ENCODE peak calls at places on chromosomes 5 and 9, in nine cellular contexts. W is SW 1271; K is sciatic nerve; A is NB4; S is NCI-H1930; O is stimulated activated CD8-positive, alpha-beta memory T cell treated with anti-CD3 and anti-CD28 coated beads, Interleukin-15, amount 100 ng/mL, for 1 hour; T is ACHN; L is A673; B is Peyer's patch. E is an unnamed sample.

GRCh38 chr5:110844251-110844650 is 105.4 kb downstream of the SLC25A46 start:
- DNase-seq in T (no peak), S (no peak), W (no peak), A (no peak), K (no peak), B (no peak), O (no peak), L (no peak), E (no peak)

GRCh38 chr9:14563902-14564578 is 129.2 kb downstream of the ZDHHC21 start:
- DNase-seq in W (no peak), A (no peak), S (no peak), B (no peak), K (no peak), T (no peak), O (no peak), L (peak), E (no peak)

GRCh38 chr5:10932426-10932825 is 171.4 kb upstream of the DAP start:
- DNase-seq in K (no peak), B (no peak), T (no peak), L (no peak), W (no peak), O (no peak), A (no peak), S (no peak), E (no peak)

GRCh38 chr5:6338871-6339270 is 39.5 kb downstream of the MED10 start:
- DNase-seq in A (no peak), B (no peak), W (no peak), L (no peak), S (no peak), T (no peak), K (no peak), O (no peak), E (no peak)

GRCh38 chr9:36873247-36873875 is 160.7 kb downstream of the PAX5 start:
- DNase-seq in W (peak), L (peak), T (peak), A (peak), B (peak), S (peak), O (peak), K (peak), E (peak)

GRCh38 chr9:23492126-23493002 is 333.7 kb downstream of the ELAVL2 start:
- DNase-seq in S (peak), W (no peak), T (peak), K (no peak), O (no peak), B (no peak), A (peak), L (peak), E (peak)

GRCh38 chr5:43852276-43852675 is 249.3 kb downstream of the NNT start:
- DNase-seq in S (no peak), B (no peak), O (no peak), K (no peak), W (no peak), L (no peak), A (no peak), T (no peak), E (no peak)

GRCh38 chr5:90985341-90985740 is 397.8 kb downstream of the ARRDC3 start:
- DNase-seq in S (no peak), O (no peak), W (no peak), A (no peak), K (no peak), B (no peak), T (no peak), L (no peak), E (no peak)

GRCh38 chr9:122498883-122499288 is 11.7 kb upstream of the OR1J2 start:
- DNase-seq in B (no peak), S (no peak), A (peak), T (peak), K (no peak), O (no peak), W (peak), L (peak), E (peak)

GRCh38 chr5:123813937-123814624 is 302.1 kb downstream of the CSNK1G3 start:
- DNase-seq in S (peak), W (no peak), A (peak), O (no peak), K (no peak), T (no peak), L (peak), B (no peak), E (no peak)

GRCh38 chr5:129097498-129098296 is 3.1 kb downstream of the ISOC1 start:
- DNase-seq in O (no peak), L (no peak), B (no peak), K (no peak), A (peak), T (no peak), S (no peak), W (no peak), E (no peak)

GRCh38 chr5:176737001-176737745 is 73.2 kb upstream of the UNC5A start:
- DNase-seq in S (no peak), O (no peak), T (no peak), L (no peak), K (peak), W (no peak), B (peak), A (no peak), E (no peak)

GRCh38 chr9:14349818-14350333 is 35.9 kb upstream of the NFIB start:
- DNase-seq in B (no peak), K (no peak), W (no peak), L (no peak), S (no peak), T (no peak), O (no peak), A (no peak), E (no peak)

GRCh38 chr9:5671711-5672353 is 42.9 kb downstream of the RIC1 start:
- DNase-seq in W (no peak), A (no peak), K (no peak), L (no peak), S (no peak), O (no peak), T (no peak), B (no peak), E (no peak)

GRCh38 chr5:10528056-10528816 is 35.6 kb upstream of the ANKRD33B start:
- DNase-seq in L (no peak), K (no peak), W (no peak), S (no peak), B (no peak), O (no peak), T (no peak), A (peak), E (no peak)

GRCh38 chr5:179120951-179121666 is 60.9 kb downstream of the ZNF354C start:
- DNase-seq in K (no peak), W (no peak), L (no peak), T (no peak), O (no peak), A (no peak), S (no peak), B (no peak), E (no peak)

GRCh38 chr9:26904671-26905070 is 12.1 kb upstream of the CAAP1 start:
- DNase-seq in K (no peak), T (no peak), W (no peak), B (no peak), O (no peak), S (no peak), L (no peak), A (no peak), E (no peak)

GRCh38 chr5:173448856-173449255 is 120.6 kb upstream of the STC2 start:
- DNase-seq in S (no peak), B (no peak), T (no peak), A (no peak), L (no peak), W (no peak), K (no peak), O (no peak), E (no peak)

GRCh38 chr9:128892223-128892892 is 10.4 kb downstream of the LRRC8A start:
- DNase-seq in K (peak), S (no peak), T (no peak), B (peak), W (peak), A (peak), L (no peak), O (no peak), E (no peak)

GRCh38 chr9:71824242-71824641 is 55.9 kb upstream of the CEMIP2 start:
- DNase-seq in O (no peak), T (no peak), W (no peak), K (no peak), S (no peak), A (peak), L (no peak), B (no peak), E (no peak)

GRCh38 chr9:113185271-113185670 is 34.5 kb downstream of the SLC31A2 start:
- DNase-seq in A (no peak), K (no peak), T (no peak), B (no peak), S (no peak), L (no peak), O (no peak), W (no peak), E (no peak)

GRCh38 chr5:154194348-154195329 is 4.1 kb downstream of the GALNT10 start:
- DNase-seq in S (no peak), O (no peak), L (no peak), A (no peak), T (no peak), W (no peak), K (no peak), B (no peak), E (no peak)

GRCh38 chr5:103800728-103801127 is 238.1 kb upstream of the NUDT12 start:
- DNase-seq in S (no peak), A (no peak), W (no peak), B (no peak), K (no peak), L (no peak), O (no peak), T (no peak), E (no peak)

GRCh38 chr9:127449332-127449966 is 1.8 kb downstream of the RPL12 start:
- DNase-seq in O (no peak), B (peak), K (no peak), W (no peak), T (peak), A (peak), L (no peak), S (no peak), E (no peak)

GRCh38 chr5:119288364-119289047 is 67.3 kb upstream of the TNFAIP8 start:
- DNase-seq in S (no peak), L (no peak), K (no peak), T (no peak), W (no peak), O (no peak), A (no peak), B (no peak), E (no peak)

GRCh38 chr5:159972538-159973362 is 36.2 kb upstream of the TTC1 start:
- DNase-seq in A (no peak), T (no peak), L (no peak), B (no peak), O (no peak), K (peak), S (no peak), W (no peak), E (no peak)

GRCh38 chr9:134186471-134187109 is 22.2 kb upstream of the RNU6ATAC start:
- DNase-seq in A (no peak), B (peak), T (no peak), K (peak), L (no peak), O (no peak), S (no peak), W (no peak), E (no peak)

GRCh38 chr9:133428579-133429215 is 6.5 kb downstream of the ADAMTS13 start:
- DNase-seq in T (peak), S (no peak), A (no peak), L (no peak), K (no peak), W (peak), O (no peak), B (no peak), E (no peak)

GRCh38 chr9:102054811-102055210 is 316.4 kb upstream of the GRIN3A start:
- DNase-seq in O (no peak), W (no peak), L (no peak), B (no peak), A (no peak), T (no peak), S (no peak), K (no peak), E (no peak)

GRCh38 chr5:179872356-179873160 is 13.9 kb upstream of the MRNIP start:
- DNase-seq in L (no peak), S (no peak), O (no peak), W (no peak), T (no peak), A (no peak), B (no peak), K (no peak), E (no peak)

GRCh38 chr5:134555223-134555790 is 29.8 kb downstream of the JADE2 start:
- DNase-seq in W (peak), O (no peak), L (no peak), B (no peak), A (no peak), S (no peak), T (no peak), K (no peak), E (no peak)

GRCh38 chr5:75243100-75243499 is 6.4 kb upstream of the ANKRD31 start:
- DNase-seq in S (no peak), K (no peak), A (no peak), O (no peak), W (no peak), B (no peak), T (no peak), L (no peak), E (no peak)

GRCh38 chr5:173629628-173630027 is 13.2 kb upstream of the BOD1 start:
- DNase-seq in T (no peak), B (no peak), A (peak), L (no peak), W (no peak), S (no peak), K (no peak), O (no peak), E (no peak)

GRCh38 chr5:34835664-34836063 is 3.3 kb upstream of the TTC23L start:
- DNase-seq in B (no peak), W (no peak), T (no peak), L (no peak), A (no peak), O (no peak), S (no peak), K (no peak), E (no peak)

GRCh38 chr9:15389173-15389572 is 33.5 kb upstream of the SNAPC3 start:
- DNase-seq in B (no peak), T (no peak), A (no peak), O (no peak), S (no peak), W (no peak), K (no peak), L (no peak), E (no peak)

GRCh38 chr5:20678814-20679298 is 690.9 kb upstream of the CDH18 start:
- DNase-seq in K (no peak), S (no peak), L (peak), A (peak), O (no peak), T (peak), W (peak), B (no peak), E (no peak)

GRCh38 chr5:178478370-178478769 is 111.8 kb downstream of the COL23A1 start:
- DNase-seq in K (no peak), L (no peak), B (no peak), S (no peak), T (no peak), O (no peak), W (no peak), A (peak), E (no peak)

GRCh38 chr5:135629666-135630065 is 50.9 kb upstream of the CXCL14 start:
- DNase-seq in A (no peak), L (no peak), K (no peak), W (no peak), B (no peak), O (no peak), S (no peak), T (no peak), E (no peak)